ENCODE peak calls at places on chromosomes 7 and 10, in eight cellular contexts. G is AG10803; F is posterior cingulate gyrus; B is HS-5; Y is fibroblast of lung; Z is stimulated activated CD4-positive, alpha-beta T cell treated with anti-CD3 and anti-CD28 coated beads, Interleukin-2, amount 100 ng/mL, for 24 hours; P is lung; S is testis. T is an unnamed sample.

GRCh38 chr10:122001698-122002097 is 12.7 kb downstream of the TACC2 start:
- DNase-seq in Z (no peak), Y (no peak), P (no peak), B (no peak), G (no peak), F (no peak), S (no peak), T (no peak)

GRCh38 chr7:109844362-109844761 is 1246.6 kb upstream of the LRRN3 start:
- DNase-seq in P (no peak), F (no peak), G (no peak), Z (no peak), Y (peak), S (peak), B (no peak), T (no peak)

GRCh38 chr10:72080042-72081035 is 8.0 kb downstream of the SPOCK2 start:
- DNase-seq in G (no peak), F (no peak), Z (no peak), B (no peak), S (no peak), Y (no peak), P (no peak), T (no peak)

GRCh38 chr10:22473459-22473858 is 128.2 kb downstream of the SPAG6 start:
- DNase-seq in Y (peak), S (no peak), P (no peak), B (no peak), Z (no peak), G (peak), F (no peak), T (no peak)

GRCh38 chr10:13922591-13922990 is 335.8 kb downstream of the PRPF18 start:
- DNase-seq in G (peak), P (no peak), Z (no peak), F (no peak), Y (peak), S (no peak), B (no peak), T (no peak)

GRCh38 chr10:3889961-3890522 is 105.0 kb upstream of the KLF6 start:
- DNase-seq in S (no peak), G (peak), B (peak), P (no peak), Z (no peak), F (no peak), Y (peak), T (no peak)

GRCh38 chr7:139065323-139065722 is 29.5 kb upstream of the ZC3HAV1L start:
- DNase-seq in P (no peak), F (no peak), Y (no peak), G (no peak), Z (no peak), S (no peak), B (no peak), T (no peak)

GRCh38 chr7:120783273-120783672 is 74.7 kb downstream of the TSPAN12 start:
- DNase-seq in G (no peak), P (no peak), Z (no peak), Y (no peak), S (no peak), F (no peak), B (no peak), T (no peak)

GRCh38 chr7:131961281-131961680 is 404.9 kb upstream of the PODXL start:
- DNase-seq in Y (no peak), B (no peak), Z (no peak), S (no peak), F (no peak), P (no peak), G (no peak), T (no peak)

GRCh38 chr7:72751978-72752377 is 76.0 kb downstream of the TYW1B start:
- DNase-seq in F (no peak), Y (no peak), G (no peak), P (no peak), S (peak), Z (no peak), B (no peak), T (no peak)

GRCh38 chr10:25547391-25547790 is 372.6 kb downstream of the GPR158 start:
- DNase-seq in F (no peak), B (no peak), Z (no peak), S (no peak), P (no peak), G (no peak), Y (peak), T (no peak)

GRCh38 chr10:3853016-3853415 is 68.0 kb upstream of the KLF6 start:
- DNase-seq in S (no peak), B (no peak), Y (no peak), Z (no peak), P (no peak), G (no peak), F (no peak), T (no peak)

GRCh38 chr10:102604379-102604960 is 39.8 kb upstream of the TRIM8 start:
- DNase-seq in F (no peak), S (no peak), Y (peak), Z (no peak), B (peak), G (peak), P (no peak), T (no peak)

GRCh38 chr10:69412232-69412631 is 4.5 kb downstream of the TACR2 start:
- DNase-seq in P (no peak), S (no peak), G (no peak), Z (no peak), F (no peak), Y (no peak), B (no peak), T (no peak)

GRCh38 chr10:124221356-124222297 is 128.2 kb upstream of the CHST15 start:
- DNase-seq in F (no peak), Y (peak), Z (no peak), G (no peak), B (no peak), P (no peak), S (no peak), T (no peak)